ENCODE peak calls at places on chromosomes 1 and 21, in eight cellular contexts. J, Q, R, H, L, G, Z and X are unnamed samples.

GRCh38 chr1:55382699-55383377 is 167.7 kb upstream of the USP24 start:
- DNase-seq in J (no peak), Q (no peak), R (no peak), H (no peak), L (no peak), G (no peak), Z (no peak), X (no peak)

GRCh38 chr1:97332716-97333115 is 588.1 kb downstream of the DPYD start:
- DNase-seq in J (no peak), Q (no peak), R (no peak), H (no peak), L (no peak), G (no peak), Z (no peak), X (no peak)

GRCh38 chr1:209895709-209896108 is 42.3 kb upstream of the SYT14 start:
- DNase-seq in J (no peak), Q (no peak), R (no peak), H (no peak), L (peak; percentile 65), G (no peak), Z (no peak), X (no peak)

GRCh38 chr1:164787834-164788231 is 228.8 kb downstream of the PBX1 start:
- DNase-seq in J (no peak), Q (no peak), R (peak; percentile 41), H (no peak), L (peak; percentile 67), G (no peak), Z (no peak), X (no peak)

GRCh38 chr1:75233302-75233929 is 99.2 kb downstream of the LHX8 start:
- DNase-seq in J (no peak), Q (peak; percentile 9), R (peak; percentile 70), H (no peak), L (peak; percentile 47), G (peak; percentile 19), Z (no peak), X (no peak)

GRCh38 chr1:153774780-153775431 is at the start of gene SLC27A3:
- DNase-seq in J (peak; percentile 89), Q (no peak), R (peak; percentile 64), H (peak; percentile 84), L (peak; percentile 58), G (peak; percentile 27), Z (peak; percentile 80), X (peak; percentile 82)

GRCh38 chr1:26350701-26351590 is 3.0 kb downstream of the CRYBG2 start:
- DNase-seq in J (no peak), Q (no peak), R (peak; percentile 38), H (no peak), L (peak; percentile 87), G (peak; percentile 47), Z (no peak), X (no peak)

GRCh38 chr1:48670234-48671020 is 106.3 kb downstream of the BEND5 start:
- DNase-seq in J (no peak), Q (no peak), R (no peak), H (no peak), L (no peak), G (no peak), Z (peak; percentile 71), X (no peak)

GRCh38 chr1:235017719-235018118 is 110.9 kb downstream of the TOMM20 start:
- DNase-seq in J (no peak), Q (no peak), R (no peak), H (no peak), L (peak; percentile 83), G (no peak), Z (no peak), X (no peak)

GRCh38 chr21:25944082-25944481 is 209.3 kb downstream of the GABPA start:
- DNase-seq in J (no peak), Q (no peak), R (no peak), H (no peak), L (no peak), G (no peak), Z (no peak), X (no peak)
- H3K4me1 ChIP-seq in J (no peaks in the 10 kb centered on the region), Q (no peaks in the 10 kb centered on the region), R (no peaks in the 10 kb centered on the region), H (no peaks in the 10 kb centered on the region), L (peaks cover under 1% of the 10 kb centered on the region), G (no peaks in the 10 kb centered on the region), Z (no peaks in the 10 kb centered on the region), X (no peaks in the 10 kb centered on the region)

GRCh38 chr1:208181259-208181816 is 62.8 kb downstream of the PLXNA2 start:
- DNase-seq in J (peak; percentile 78), Q (no peak), R (no peak), H (no peak), L (no peak), G (no peak), Z (no peak), X (no peak)

GRCh38 chr1:208185801-208186201 is 58.4 kb downstream of the PLXNA2 start:
- DNase-seq in J (no peak), Q (no peak), R (no peak), H (no peak), L (no peak), G (no peak), Z (no peak), X (no peak)

GRCh38 chr1:208182880-208183279 is 61.3 kb downstream of the PLXNA2 start:
- DNase-seq in J (no peak), Q (no peak), R (no peak), H (no peak), L (no peak), G (no peak), Z (no peak), X (no peak)

GRCh38 chr1:208184993-208185703 is 59.0 kb downstream of the PLXNA2 start:
- DNase-seq in J (no peak), Q (no peak), R (no peak), H (no peak), L (no peak), G (no peak), Z (no peak), X (no peak)

DNA sequence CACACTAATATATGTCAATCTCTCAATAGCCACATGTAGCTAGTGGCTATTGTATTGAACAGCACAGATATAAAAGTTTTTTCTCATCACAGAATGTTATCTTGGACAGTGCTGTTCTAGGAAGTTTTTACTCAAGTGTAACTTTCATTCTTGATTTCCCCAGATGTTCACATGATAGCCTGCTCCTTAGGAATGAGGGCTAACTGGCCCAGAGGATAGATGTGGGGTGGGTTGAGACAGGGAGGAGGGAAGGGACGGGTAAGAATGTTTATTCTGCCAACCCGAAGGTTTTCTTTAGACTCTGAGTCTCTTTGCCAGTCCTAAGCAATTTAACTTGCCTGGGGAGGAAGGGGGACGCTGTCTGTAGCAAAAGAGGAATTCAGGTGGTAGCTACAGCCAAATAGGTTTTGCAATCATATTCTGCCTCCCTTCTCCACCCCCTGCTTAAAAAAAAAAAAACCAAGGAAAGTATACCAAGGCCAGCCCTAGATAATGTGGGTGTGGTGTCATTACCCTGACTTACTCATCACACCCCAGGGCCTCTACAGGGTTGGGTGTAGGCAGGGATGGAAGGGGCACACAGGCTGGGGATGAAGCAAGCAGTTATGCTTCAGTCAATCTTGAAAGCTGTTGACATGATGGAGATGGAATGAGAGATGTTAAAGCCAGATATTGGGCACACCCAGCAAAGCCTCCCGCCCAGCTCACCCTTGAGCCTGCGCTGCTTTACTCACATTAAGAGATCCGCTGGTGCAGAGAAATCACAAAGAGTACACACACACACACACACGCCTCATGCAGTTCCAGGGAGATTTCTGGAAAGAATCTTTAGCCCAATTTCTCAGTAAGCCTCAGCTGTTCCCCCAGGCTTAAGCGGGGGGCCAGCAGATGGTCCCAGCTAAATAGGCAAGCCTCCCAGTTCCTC is 59.9 kb downstream of the PLXNA2 start:
- DNase-seq in J (peak; percentile 59), Q (no peak), R (no peak), H (peak; percentile 82), L (no peak), G (peak; percentile 18), Z (no peak), X (peak; percentile 84)
- H3K4me1 ChIP-seq in J (peaks cover 49% of the 10 kb centered on the region), Q (no peaks in the 10 kb centered on the region), R (peaks cover 9% of the 10 kb centered on the region), H (peaks cover 30% of the 10 kb centered on the region), L (peaks cover 9% of the 10 kb centered on the region), G (peaks cover 13% of the 10 kb centered on the region), Z (no peaks in the 10 kb centered on the region), X (peaks cover 58% of the 10 kb centered on the region)

DNA sequence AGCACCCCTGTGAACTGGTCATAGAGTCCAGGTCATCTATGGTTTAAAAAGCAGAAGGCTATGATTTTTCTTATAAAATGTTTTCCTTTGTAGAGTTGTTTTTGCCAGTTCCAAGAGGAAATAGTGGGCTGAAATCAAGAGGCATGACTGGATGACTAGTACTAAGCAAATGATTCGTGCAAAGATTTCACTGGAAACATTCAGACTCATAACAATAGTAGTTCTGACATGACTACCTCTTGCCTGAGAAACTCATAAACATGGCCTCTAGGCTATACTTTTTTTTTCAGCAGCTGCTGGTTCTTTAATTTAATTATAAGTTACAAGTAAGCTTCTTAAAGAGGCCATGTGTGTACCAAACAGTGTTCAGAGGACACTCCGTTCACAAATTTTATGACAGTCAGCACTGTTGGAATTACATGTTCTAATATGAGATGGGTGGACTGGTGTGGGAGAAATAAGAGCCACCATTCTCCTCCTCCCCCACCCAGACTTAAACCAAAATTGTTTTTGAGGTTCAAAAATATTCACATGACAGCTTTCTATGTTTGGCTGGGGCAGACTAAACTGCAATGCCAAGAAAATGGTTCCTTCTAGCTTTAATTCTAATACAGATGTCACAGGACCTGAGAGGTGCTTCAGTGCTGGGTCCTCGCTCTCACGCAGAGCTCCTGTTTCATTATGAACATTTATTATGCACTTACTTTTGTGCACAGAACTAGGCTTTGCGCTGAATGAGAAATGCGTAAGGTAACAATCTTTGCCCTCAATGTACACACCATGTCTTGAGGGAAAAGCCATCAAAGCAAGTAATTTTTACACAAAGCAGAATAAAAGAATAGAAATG is 147.4 kb downstream of the ZC3H11B start:
- DNase-seq in J (no peak), Q (no peak), R (no peak), H (no peak), L (no peak), G (no peak), Z (no peak), X (no peak)
- H3K4me1 ChIP-seq in J (no peaks in the 10 kb centered on the region), Q (no peaks in the 10 kb centered on the region), R (no peaks in the 10 kb centered on the region), H (no peaks in the 10 kb centered on the region), L (no peaks in the 10 kb centered on the region), G (no peaks in the 10 kb centered on the region), Z (no peaks in the 10 kb centered on the region), X (no peaks in the 10 kb centered on the region)

GRCh38 chr1:3999941-4000735 is 100.1 kb upstream of the C1orf174 start:
- DNase-seq in J (no peak), Q (no peak), R (no peak), H (peak; percentile 7), L (no peak), G (no peak), Z (no peak), X (no peak)

GRCh38 chr1:4001461-4001860 is 101.4 kb upstream of the C1orf174 start:
- DNase-seq in J (no peak), Q (no peak), R (no peak), H (no peak), L (no peak), G (no peak), Z (no peak), X (no peak)

GRCh38 chr1:4002061-4002521 is 102.0 kb upstream of the C1orf174 start:
- DNase-seq in J (no peak), Q (no peak), R (no peak), H (no peak), L (no peak), G (no peak), Z (no peak), X (peak; percentile 29)

GRCh38 chr1:4002741-4003140 is 102.7 kb upstream of the C1orf174 start:
- DNase-seq in J (no peak), Q (no peak), R (no peak), H (no peak), L (no peak), G (no peak), Z (no peak), X (peak; percentile 28)

DNA sequence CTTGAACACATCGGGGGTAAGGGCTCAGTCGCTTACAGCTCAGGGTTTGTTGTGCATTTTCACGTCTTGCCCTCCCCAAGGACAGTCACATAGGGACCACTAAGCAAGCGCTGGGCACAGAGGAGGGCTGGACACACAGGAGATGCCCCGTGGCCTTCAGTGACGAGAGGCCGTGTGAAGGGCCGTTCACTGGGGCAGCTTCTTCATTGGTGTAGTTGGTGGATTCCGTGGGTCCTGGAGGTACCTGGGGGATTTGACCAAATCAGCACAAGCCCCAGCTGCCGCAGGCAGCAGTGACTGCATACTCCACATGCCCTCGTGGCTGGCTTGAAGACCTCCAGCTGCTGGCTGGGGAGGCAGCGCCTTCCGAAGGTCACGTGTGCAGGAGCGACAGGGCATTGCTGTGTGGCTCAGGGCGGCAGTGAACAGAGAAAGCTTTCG is 100.8 kb upstream of the C1orf174 start:
- DNase-seq in J (no peak), Q (no peak), R (no peak), H (no peak), L (no peak), G (no peak), Z (no peak), X (no peak)
- H3K4me1 ChIP-seq in J (no peaks in the 10 kb centered on the region), Q (no peaks in the 10 kb centered on the region), R (no peaks in the 10 kb centered on the region), H (no peaks in the 10 kb centered on the region), L (no peaks in the 10 kb centered on the region), G (no peaks in the 10 kb centered on the region), Z (no peaks in the 10 kb centered on the region), X (no peaks in the 10 kb centered on the region)